ENCODE peak calls at places on chromosomes 3 and 15, in eight cellular contexts. One of them, this sample, is unnamed.

GRCh38 chr3:73801444-73801843 is 176.7 kb upstream of the PDZRN3 start:
- DNase-seq in AG08396: no peak
- DNase-seq in nephron progenitor cell: no peak
- DNase-seq in H54: no peak
- DNase-seq in AG20443: no peak
- DNase-seq in NCI-H2081 treated with DMSO at 0.1 percent for 48 hours: no peak
- DNase-seq in heart left ventricle: no peak
- DNase-seq in stimulated activated naive CD8-positive, alpha-beta T cell treated with anti-CD3 and anti-CD28 coated beads, Interleukin-15, amount 100 ng/mL, for 72 hours: no peak
- DNase-seq in this sample: no peak

GRCh38 chr3:86147119-86147518 is 843.8 kb downstream of the VGLL3 start:
- DNase-seq in H54: no peak
- DNase-seq in heart left ventricle: no peak
- DNase-seq in stimulated activated naive CD8-positive, alpha-beta T cell treated with anti-CD3 and anti-CD28 coated beads, Interleukin-15, amount 100 ng/mL, for 72 hours: no peak
- DNase-seq in AG20443: no peak
- DNase-seq in AG08396: no peak
- DNase-seq in nephron progenitor cell: no peak
- DNase-seq in NCI-H2081 treated with DMSO at 0.1 percent for 48 hours: no peak
- DNase-seq in this sample: no peak

GRCh38 chr3:119352235-119352634 is 58.1 kb downstream of the ARHGAP31 start:
- DNase-seq in heart left ventricle: no peak
- DNase-seq in AG08396: no peak
- DNase-seq in AG20443: no peak
- DNase-seq in stimulated activated naive CD8-positive, alpha-beta T cell treated with anti-CD3 and anti-CD28 coated beads, Interleukin-15, amount 100 ng/mL, for 72 hours: peak
- DNase-seq in nephron progenitor cell: no peak
- DNase-seq in H54: no peak
- DNase-seq in NCI-H2081 treated with DMSO at 0.1 percent for 48 hours: no peak
- DNase-seq in this sample: no peak

GRCh38 chr3:142973217-142974009 is 9.9 kb upstream of the PAQR9 start:
- DNase-seq in stimulated activated naive CD8-positive, alpha-beta T cell treated with anti-CD3 and anti-CD28 coated beads, Interleukin-15, amount 100 ng/mL, for 72 hours: no peak
- DNase-seq in nephron progenitor cell: no peak
- DNase-seq in heart left ventricle: peak
- DNase-seq in AG20443: no peak
- DNase-seq in H54: no peak
- DNase-seq in AG08396: no peak
- DNase-seq in NCI-H2081 treated with DMSO at 0.1 percent for 48 hours: no peak
- DNase-seq in this sample: no peak

GRCh38 chr3:192611411-192611810 is 115.9 kb downstream of the FGF12 start:
- DNase-seq in AG08396: no peak
- DNase-seq in nephron progenitor cell: no peak
- DNase-seq in heart left ventricle: no peak
- DNase-seq in stimulated activated naive CD8-positive, alpha-beta T cell treated with anti-CD3 and anti-CD28 coated beads, Interleukin-15, amount 100 ng/mL, for 72 hours: no peak
- DNase-seq in H54: no peak
- DNase-seq in NCI-H2081 treated with DMSO at 0.1 percent for 48 hours: no peak
- DNase-seq in AG20443: no peak
- DNase-seq in this sample: no peak

GRCh38 chr15:66578286-66578875 is 12.6 kb upstream of the LCTL start:
- DNase-seq in H54: no peak
- DNase-seq in AG08396: no peak
- DNase-seq in nephron progenitor cell: no peak
- DNase-seq in heart left ventricle: no peak
- DNase-seq in AG20443: no peak
- DNase-seq in NCI-H2081 treated with DMSO at 0.1 percent for 48 hours: no peak
- DNase-seq in stimulated activated naive CD8-positive, alpha-beta T cell treated with anti-CD3 and anti-CD28 coated beads, Interleukin-15, amount 100 ng/mL, for 72 hours: no peak
- DNase-seq in this sample: no peak

GRCh38 chr3:14771593-14772497 is 46.9 kb upstream of the FGD5 start:
- DNase-seq in heart left ventricle: no peak
- DNase-seq in H54: no peak
- DNase-seq in nephron progenitor cell: no peak
- DNase-seq in stimulated activated naive CD8-positive, alpha-beta T cell treated with anti-CD3 and anti-CD28 coated beads, Interleukin-15, amount 100 ng/mL, for 72 hours: no peak
- DNase-seq in NCI-H2081 treated with DMSO at 0.1 percent for 48 hours: no peak
- DNase-seq in AG20443: no peak
- DNase-seq in AG08396: no peak
- DNase-seq in this sample: no peak

GRCh38 chr3:72413228-72413627 is 435.0 kb downstream of the SHQ1 start:
- DNase-seq in AG20443: no peak
- DNase-seq in H54: no peak
- DNase-seq in heart left ventricle: no peak
- DNase-seq in AG08396: no peak
- DNase-seq in nephron progenitor cell: no peak
- DNase-seq in NCI-H2081 treated with DMSO at 0.1 percent for 48 hours: no peak
- DNase-seq in stimulated activated naive CD8-positive, alpha-beta T cell treated with anti-CD3 and anti-CD28 coated beads, Interleukin-15, amount 100 ng/mL, for 72 hours: no peak
- DNase-seq in this sample: no peak

GRCh38 chr15:84840741-84841429 is 23.7 kb downstream of the ALPK3 start:
- DNase-seq in stimulated activated naive CD8-positive, alpha-beta T cell treated with anti-CD3 and anti-CD28 coated beads, Interleukin-15, amount 100 ng/mL, for 72 hours: no peak
- DNase-seq in nephron progenitor cell: no peak
- DNase-seq in AG08396: peak
- DNase-seq in H54: peak
- DNase-seq in heart left ventricle: peak
- DNase-seq in NCI-H2081 treated with DMSO at 0.1 percent for 48 hours: no peak
- DNase-seq in AG20443: peak
- DNase-seq in this sample: no peak

GRCh38 chr3:124896824-124897526 is 9.8 kb upstream of the ITGB5 start:
- DNase-seq in H54: no peak
- DNase-seq in NCI-H2081 treated with DMSO at 0.1 percent for 48 hours: no peak
- DNase-seq in stimulated activated naive CD8-positive, alpha-beta T cell treated with anti-CD3 and anti-CD28 coated beads, Interleukin-15, amount 100 ng/mL, for 72 hours: no peak
- DNase-seq in AG08396: no peak
- DNase-seq in nephron progenitor cell: no peak
- DNase-seq in AG20443: no peak
- DNase-seq in heart left ventricle: no peak
- DNase-seq in this sample: no peak

GRCh38 chr3:12813967-12814366 is 17.5 kb downstream of the CAND2 start:
- DNase-seq in stimulated activated naive CD8-positive, alpha-beta T cell treated with anti-CD3 and anti-CD28 coated beads, Interleukin-15, amount 100 ng/mL, for 72 hours: no peak
- DNase-seq in AG08396: no peak
- DNase-seq in NCI-H2081 treated with DMSO at 0.1 percent for 48 hours: no peak
- DNase-seq in AG20443: no peak
- DNase-seq in nephron progenitor cell: no peak
- DNase-seq in heart left ventricle: no peak
- DNase-seq in H54: no peak
- DNase-seq in this sample: no peak

GRCh38 chr3:69605849-69606248 is 133.4 kb upstream of the MITF start:
- DNase-seq in H54: no peak
- DNase-seq in nephron progenitor cell: no peak
- DNase-seq in stimulated activated naive CD8-positive, alpha-beta T cell treated with anti-CD3 and anti-CD28 coated beads, Interleukin-15, amount 100 ng/mL, for 72 hours: no peak
- DNase-seq in heart left ventricle: no peak
- DNase-seq in AG20443: no peak
- DNase-seq in NCI-H2081 treated with DMSO at 0.1 percent for 48 hours: no peak
- DNase-seq in AG08396: no peak
- DNase-seq in this sample: no peak

GRCh38 chr3:194540268-194540937 is 53.6 kb upstream of the ATP13A3 start:
- DNase-seq in heart left ventricle: peak
- DNase-seq in stimulated activated naive CD8-positive, alpha-beta T cell treated with anti-CD3 and anti-CD28 coated beads, Interleukin-15, amount 100 ng/mL, for 72 hours: no peak
- DNase-seq in AG20443: peak
- DNase-seq in NCI-H2081 treated with DMSO at 0.1 percent for 48 hours: no peak
- DNase-seq in nephron progenitor cell: no peak
- DNase-seq in AG08396: peak
- DNase-seq in H54: no peak
- DNase-seq in this sample: no peak

GRCh38 chr3:18591120-18591519 is 166.0 kb upstream of the SATB1 start:
- DNase-seq in AG08396: no peak
- DNase-seq in stimulated activated naive CD8-positive, alpha-beta T cell treated with anti-CD3 and anti-CD28 coated beads, Interleukin-15, amount 100 ng/mL, for 72 hours: no peak
- DNase-seq in nephron progenitor cell: no peak
- DNase-seq in AG20443: no peak
- DNase-seq in NCI-H2081 treated with DMSO at 0.1 percent for 48 hours: no peak
- DNase-seq in heart left ventricle: no peak
- DNase-seq in H54: no peak
- DNase-seq in this sample: no peak

GRCh38 chr15:90015749-90016148 is 14.6 kb downstream of the ZNF710 start:
- DNase-seq in nephron progenitor cell: no peak
- DNase-seq in heart left ventricle: no peak
- DNase-seq in NCI-H2081 treated with DMSO at 0.1 percent for 48 hours: no peak
- DNase-seq in stimulated activated naive CD8-positive, alpha-beta T cell treated with anti-CD3 and anti-CD28 coated beads, Interleukin-15, amount 100 ng/mL, for 72 hours: no peak
- DNase-seq in AG08396: no peak
- DNase-seq in AG20443: no peak
- DNase-seq in H54: no peak
- DNase-seq in this sample: no peak

GRCh38 chr15:78873796-78874761 is 1.4 kb downstream of the MORF4L1 start:
- DNase-seq in stimulated activated naive CD8-positive, alpha-beta T cell treated with anti-CD3 and anti-CD28 coated beads, Interleukin-15, amount 100 ng/mL, for 72 hours: peak
- DNase-seq in H54: no peak
- DNase-seq in heart left ventricle: peak
- DNase-seq in nephron progenitor cell: no peak
- DNase-seq in AG08396: no peak
- DNase-seq in AG20443: no peak
- DNase-seq in NCI-H2081 treated with DMSO at 0.1 percent for 48 hours: no peak
- DNase-seq in this sample: no peak

GRCh38 chr3:9862391-9863235 is 17.4 kb downstream of the CIDEC start:
- DNase-seq in stimulated activated naive CD8-positive, alpha-beta T cell treated with anti-CD3 and anti-CD28 coated beads, Interleukin-15, amount 100 ng/mL, for 72 hours: peak
- DNase-seq in H54: no peak
- DNase-seq in heart left ventricle: peak
- DNase-seq in AG08396: peak
- DNase-seq in nephron progenitor cell: peak
- DNase-seq in AG20443: peak
- DNase-seq in NCI-H2081 treated with DMSO at 0.1 percent for 48 hours: no peak
- DNase-seq in this sample: peak

GRCh38 chr3:64188810-64189560 is 36.3 kb downstream of the PRICKLE2 start:
- DNase-seq in heart left ventricle: no peak
- DNase-seq in AG20443: peak
- DNase-seq in AG08396: peak
- DNase-seq in stimulated activated naive CD8-positive, alpha-beta T cell treated with anti-CD3 and anti-CD28 coated beads, Interleukin-15, amount 100 ng/mL, for 72 hours: no peak
- DNase-seq in nephron progenitor cell: no peak
- DNase-seq in NCI-H2081 treated with DMSO at 0.1 percent for 48 hours: no peak
- DNase-seq in H54: peak
- DNase-seq in this sample: no peak

GRCh38 chr3:58798312-58798711 is 131.7 kb upstream of the FAM3D start:
- DNase-seq in heart left ventricle: no peak
- DNase-seq in nephron progenitor cell: no peak
- DNase-seq in AG08396: no peak
- DNase-seq in AG20443: no peak
- DNase-seq in stimulated activated naive CD8-positive, alpha-beta T cell treated with anti-CD3 and anti-CD28 coated beads, Interleukin-15, amount 100 ng/mL, for 72 hours: no peak
- DNase-seq in NCI-H2081 treated with DMSO at 0.1 percent for 48 hours: no peak
- DNase-seq in H54: no peak
- DNase-seq in this sample: no peak

GRCh38 chr15:39602143-39602542 is 21.3 kb downstream of the THBS1 start:
- DNase-seq in AG08396: no peak
- DNase-seq in stimulated activated naive CD8-positive, alpha-beta T cell treated with anti-CD3 and anti-CD28 coated beads, Interleukin-15, amount 100 ng/mL, for 72 hours: no peak
- DNase-seq in heart left ventricle: no peak
- DNase-seq in nephron progenitor cell: no peak
- DNase-seq in AG20443: no peak
- DNase-seq in H54: no peak
- DNase-seq in NCI-H2081 treated with DMSO at 0.1 percent for 48 hours: no peak
- DNase-seq in this sample: no peak

GRCh38 chr3:102006812-102007485 is 157.6 kb downstream of the NFKBIZ start:
- DNase-seq in NCI-H2081 treated with DMSO at 0.1 percent for 48 hours: no peak
- DNase-seq in AG20443: peak
- DNase-seq in AG08396: peak
- DNase-seq in stimulated activated naive CD8-positive, alpha-beta T cell treated with anti-CD3 and anti-CD28 coated beads, Interleukin-15, amount 100 ng/mL, for 72 hours: no peak
- DNase-seq in nephron progenitor cell: no peak
- DNase-seq in H54: peak
- DNase-seq in heart left ventricle: peak
- DNase-seq in this sample: no peak

GRCh38 chr3:139994891-139995290 is 59.9 kb downstream of the CLSTN2 start:
- DNase-seq in H54: no peak
- DNase-seq in AG20443: no peak
- DNase-seq in NCI-H2081 treated with DMSO at 0.1 percent for 48 hours: no peak
- DNase-seq in heart left ventricle: no peak
- DNase-seq in nephron progenitor cell: no peak
- DNase-seq in AG08396: no peak
- DNase-seq in stimulated activated naive CD8-positive, alpha-beta T cell treated with anti-CD3 and anti-CD28 coated beads, Interleukin-15, amount 100 ng/mL, for 72 hours: no peak
- DNase-seq in this sample: no peak

GRCh38 chr3:32154180-32154579 is 47.8 kb downstream of the GPD1L start:
- DNase-seq in AG08396: no peak
- DNase-seq in AG20443: no peak
- DNase-seq in heart left ventricle: no peak
- DNase-seq in stimulated activated naive CD8-positive, alpha-beta T cell treated with anti-CD3 and anti-CD28 coated beads, Interleukin-15, amount 100 ng/mL, for 72 hours: no peak
- DNase-seq in NCI-H2081 treated with DMSO at 0.1 percent for 48 hours: peak
- DNase-seq in nephron progenitor cell: no peak
- DNase-seq in H54: no peak
- DNase-seq in this sample: no peak

GRCh38 chr3:181851063-181851462 is 139.3 kb downstream of the SOX2 start:
- DNase-seq in nephron progenitor cell: no peak
- DNase-seq in heart left ventricle: no peak
- DNase-seq in AG20443: no peak
- DNase-seq in NCI-H2081 treated with DMSO at 0.1 percent for 48 hours: no peak
- DNase-seq in stimulated activated naive CD8-positive, alpha-beta T cell treated with anti-CD3 and anti-CD28 coated beads, Interleukin-15, amount 100 ng/mL, for 72 hours: no peak
- DNase-seq in AG08396: no peak
- DNase-seq in H54: no peak
- DNase-seq in this sample: no peak

GRCh38 chr3:112508261-112508660 is 9.0 kb upstream of the BTLA start:
- DNase-seq in H54: no peak
- DNase-seq in stimulated activated naive CD8-positive, alpha-beta T cell treated with anti-CD3 and anti-CD28 coated beads, Interleukin-15, amount 100 ng/mL, for 72 hours: no peak
- DNase-seq in nephron progenitor cell: no peak
- DNase-seq in AG20443: no peak
- DNase-seq in AG08396: no peak
- DNase-seq in heart left ventricle: no peak
- DNase-seq in NCI-H2081 treated with DMSO at 0.1 percent for 48 hours: no peak
- DNase-seq in this sample: no peak

GRCh38 chr15:93378547-93378946 is 289.5 kb upstream of the RGMA start:
- DNase-seq in H54: no peak
- DNase-seq in heart left ventricle: no peak
- DNase-seq in stimulated activated naive CD8-positive, alpha-beta T cell treated with anti-CD3 and anti-CD28 coated beads, Interleukin-15, amount 100 ng/mL, for 72 hours: no peak
- DNase-seq in AG20443: no peak
- DNase-seq in NCI-H2081 treated with DMSO at 0.1 percent for 48 hours: peak
- DNase-seq in nephron progenitor cell: no peak
- DNase-seq in AG08396: no peak
- DNase-seq in this sample: no peak

GRCh38 chr3:128280466-128281455 is 127.5 kb downstream of the EEFSEC start:
- DNase-seq in AG20443: no peak
- DNase-seq in AG08396: no peak
- DNase-seq in NCI-H2081 treated with DMSO at 0.1 percent for 48 hours: peak
- DNase-seq in nephron progenitor cell: no peak
- DNase-seq in heart left ventricle: no peak
- DNase-seq in H54: no peak
- DNase-seq in stimulated activated naive CD8-positive, alpha-beta T cell treated with anti-CD3 and anti-CD28 coated beads, Interleukin-15, amount 100 ng/mL, for 72 hours: no peak
- DNase-seq in this sample: peak

GRCh38 chr3:86950717-86951116 is 40.2 kb downstream of the VGLL3 start:
- DNase-seq in AG20443: no peak
- DNase-seq in NCI-H2081 treated with DMSO at 0.1 percent for 48 hours: no peak
- DNase-seq in H54: no peak
- DNase-seq in AG08396: no peak
- DNase-seq in heart left ventricle: no peak
- DNase-seq in nephron progenitor cell: no peak
- DNase-seq in stimulated activated naive CD8-positive, alpha-beta T cell treated with anti-CD3 and anti-CD28 coated beads, Interleukin-15, amount 100 ng/mL, for 72 hours: no peak
- DNase-seq in this sample: no peak